ENCODE peak calls at places on chromosomes 12 and 14, in nine cellular contexts. J is nephron progenitor cell, W is pancreas, O is prostate gland, G is AG09309, Q is tibial artery, D is stomach, I is astrocyte of the spinal cord, K is neural crest cell. S is an unnamed sample.
A peak's percentile ranks its signal among the peaks of the same experiment; 100 is the strongest.

GRCh38 chr14:23306412-23307145 is at the start of gene BCL2L2:
- DNase-seq in D (peak; percentile 92), O (peak; percentile 90), K (peak; percentile 76), W (peak; percentile 85), Q (peak; percentile 95), J (peak; percentile 91), G (no peak), I (peak; percentile 91), S (peak; percentile 88)

GRCh38 chr14:61705017-61705416 is 9.7 kb downstream of the HIF1A start:
- DNase-seq in W (no peak), D (no peak), Q (no peak), O (no peak), J (no peak), G (no peak), I (peak; percentile 7), K (no peak), S (no peak)

GRCh38 chr14:89378119-89378518 is 38.9 kb downstream of the FOXN3 start:
- DNase-seq in O (no peak), Q (no peak), K (no peak), J (no peak), I (peak; percentile 72), W (no peak), D (no peak), G (no peak), S (no peak)

GRCh38 chr14:21071225-21072041 is 1.3 kb downstream of the ARHGEF40 start:
- DNase-seq in J (peak; percentile 76), W (peak; percentile 73), K (peak; percentile 62), Q (peak; percentile 89), G (peak; percentile 78), D (peak; percentile 73), O (peak; percentile 48), I (peak; percentile 98), S (peak; percentile 88)

GRCh38 chr14:67010602-67011001 is 178.6 kb upstream of the GARIN2 start:
- DNase-seq in I (no peak), W (no peak), J (no peak), K (no peak), D (no peak), G (no peak), O (no peak), Q (no peak), S (no peak)

GRCh38 chr14:72532686-72533454 is 361.0 kb downstream of the DPF3 start:
- DNase-seq in O (no peak), K (no peak), W (no peak), G (no peak), J (no peak), D (no peak), I (no peak), Q (no peak), S (no peak)

GRCh38 chr12:75699728-75700496 is 188.5 kb upstream of the KRR1 start:
- DNase-seq in W (no peak), D (no peak), K (no peak), G (no peak), J (no peak), Q (no peak), O (no peak), I (peak; percentile 80), S (no peak)

GRCh38 chr12:87413784-87414183 is 615.4 kb downstream of the C12orf50 start:
- DNase-seq in J (no peak), G (no peak), Q (no peak), D (no peak), W (no peak), K (no peak), O (no peak), I (peak; percentile 67), S (no peak)

GRCh38 chr12:110578522-110579238 is 4.4 kb downstream of the PPTC7 start:
- DNase-seq in J (no peak), D (no peak), G (no peak), I (no peak), O (no peak), W (no peak), K (no peak), Q (no peak), S (no peak)

GRCh38 chr14:103483600-103483999 is 39.0 kb downstream of the CKB start:
- DNase-seq in W (peak; percentile 58), D (peak; percentile 34), K (no peak), Q (no peak), G (peak; percentile 58), O (no peak), I (peak; percentile 86), J (no peak), S (no peak)

GRCh38 chr14:65187421-65188049 is 85.2 kb upstream of the MAX start:
- DNase-seq in I (no peak), O (no peak), Q (no peak), J (no peak), D (no peak), G (no peak), K (no peak), W (no peak), S (no peak)

GRCh38 chr12:54300732-54301427 is at the start of gene NFE2:
- DNase-seq in I (peak; percentile 70), G (no peak), Q (peak; percentile 44), W (peak; percentile 46), D (peak; percentile 66), J (peak; percentile 87), K (peak; percentile 53), O (peak; percentile 30), S (peak; percentile 80)

GRCh38 chr12:110718222-110718908 is 24.3 kb downstream of the PPP1CC start:
- DNase-seq in K (no peak), W (no peak), J (no peak), Q (no peak), G (no peak), O (no peak), D (no peak), I (no peak), S (no peak)

GRCh38 chr14:53412819-53413664 is 259.9 kb upstream of the DDHD1 start:
- DNase-seq in K (no peak), Q (no peak), I (no peak), O (no peak), J (peak; percentile 3), W (no peak), G (no peak), D (no peak), S (no peak)

GRCh38 chr12:110696283-110696682 is 7.4 kb upstream of the HVCN1 start:
- DNase-seq in O (no peak), Q (no peak), J (no peak), I (no peak), D (no peak), G (no peak), K (no peak), W (no peak), S (no peak)

GRCh38 chr12:31518680-31519227 is 72.2 kb downstream of the DENND5B start:
- DNase-seq in Q (no peak), J (no peak), D (no peak), K (no peak), W (no peak), O (no peak), G (peak; percentile 99), I (peak; percentile 100), S (no peak)

GRCh38 chr12:5305425-5305824 is 126.5 kb upstream of the NTF3 start:
- DNase-seq in J (no peak), Q (no peak), O (no peak), D (no peak), K (no peak), W (no peak), I (no peak), G (no peak), S (no peak)

GRCh38 chr12:109777544-109777943 is 55.7 kb downstream of the TRPV4 start:
- DNase-seq in I (no peak), J (no peak), G (no peak), O (no peak), W (no peak), K (no peak), D (no peak), Q (no peak), S (no peak)

GRCh38 chr12:114848661-114849060 is 164.7 kb upstream of the TBX3 start:
- DNase-seq in O (no peak), J (no peak), W (no peak), Q (no peak), D (no peak), G (peak; percentile 81), K (no peak), I (peak; percentile 88), S (no peak)

GRCh38 chr14:65421201-65421981 is 8.9 kb downstream of the FUT8 start:
- DNase-seq in J (no peak), K (no peak), Q (no peak), I (peak; percentile 62), G (peak; percentile 55), D (no peak), O (no peak), W (no peak), S (no peak)

GRCh38 chr12:123829561-123829960 is 67.5 kb downstream of the DNAH10 start:
- DNase-seq in O (no peak), K (no peak), W (no peak), D (no peak), G (no peak), J (no peak), I (no peak), Q (no peak), S (no peak)

DNA sequence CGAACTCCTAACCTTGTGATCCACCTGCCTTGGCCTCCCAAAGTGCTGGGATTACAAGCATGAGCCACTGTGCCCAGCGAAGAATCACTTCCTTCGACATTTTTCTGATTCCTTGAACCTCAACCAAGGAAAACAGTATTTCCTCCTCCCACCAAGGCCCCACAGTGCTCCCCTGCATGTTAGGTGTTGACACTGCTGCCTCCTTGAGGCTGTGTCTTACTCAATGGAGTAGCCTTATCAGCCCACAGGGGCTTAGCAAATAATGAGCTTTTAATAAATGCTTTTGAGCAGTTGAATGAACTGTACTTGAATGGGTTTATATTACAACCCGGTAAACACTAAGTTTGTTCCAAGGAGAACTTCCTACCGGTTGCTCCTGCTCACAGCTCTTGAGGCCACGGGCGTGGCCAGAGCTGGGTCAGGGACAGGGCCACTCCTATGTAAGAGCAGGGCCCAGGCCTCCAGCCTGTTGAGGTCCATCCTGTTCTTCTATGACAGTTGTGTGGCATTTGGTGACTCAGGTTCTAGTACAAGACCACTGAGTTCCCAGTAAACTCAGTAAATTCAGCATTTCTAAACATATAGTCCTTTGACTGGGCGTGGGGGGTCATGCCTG is 36.8 kb upstream of the TUBA1A start:
- DNase-seq in W (no peak), D (no peak), Q (no peak), G (no peak), K (no peak), O (no peak), I (peak; percentile 65), J (no peak), S (no peak)
- TF ChIP-seq CTCF in W (no peak), D (no peak), Q (no peak), G (no peak), K (no peak), O (no peak), I (peak; percentile 37), J (no peak), S (no peak)

GRCh38 chr12:12033589-12034223 is 37.0 kb upstream of the BCL2L14 start:
- DNase-seq in O (no peak), Q (no peak), D (no peak), K (no peak), I (no peak), W (no peak), G (no peak), J (no peak), S (no peak)
- TF ChIP-seq CTCF in O (no peak), Q (no peak), D (no peak), K (peak; percentile 44), I (no peak), W (no peak), G (no peak), J (no peak), S (no peak)

GRCh38 chr14:106378191-106378590 is 851.8 kb downstream of the TMEM121 start:
- DNase-seq in W (no peak), D (no peak), G (no peak), Q (no peak), O (no peak), K (no peak), J (no peak), I (no peak), S (no peak)
- TF ChIP-seq CTCF in W (no peak), D (no peak), G (no peak), Q (no peak), O (no peak), K (no peak), J (no peak), I (no peak), S (no peak)

GRCh38 chr14:94681300-94682060 is 69.3 kb downstream of the SERPINA3 start:
- DNase-seq in G (peak; percentile 8), D (peak; percentile 32), K (no peak), O (peak; percentile 13), W (peak; percentile 64), Q (no peak), J (no peak), I (peak; percentile 39), S (peak; percentile 56)
- TF ChIP-seq CTCF in G (peak; percentile 64), D (no peak), K (peak; percentile 51), O (no peak), W (peak; percentile 27), Q (no peak), J (peak; percentile 32), I (peak; percentile 67), S (peak; percentile 63)

S was measured in type B pancreatic cell.